ENCODE peak calls at places on chromosomes 6 and 20, in six cellular contexts. R is heart left ventricle, T is MM.1S, G is lower lobe of right lung, H is BJ, E is mammary epithelial cell. J is an unnamed sample.

GRCh38 chr6:136576821-136577220 is 26.6 kb upstream of the MAP7 start:
- DNase-seq in H (no peak), T (no peak), E (no peak), G (no peak), R (no peak), J (no peak)

GRCh38 chr6:40509163-40509562 is 78.0 kb downstream of the LRFN2 start:
- DNase-seq in T (no peak), G (no peak), H (no peak), R (no peak), E (no peak), J (no peak)

GRCh38 chr6:143878272-143878760 is 14.0 kb downstream of the ZC2HC1B start:
- DNase-seq in G (no peak), E (peak), H (no peak), R (no peak), T (no peak), J (no peak)

GRCh38 chr6:84156306-84156705 is 71.1 kb downstream of the CEP162 start:
- DNase-seq in H (peak), E (no peak), T (no peak), G (no peak), R (no peak), J (no peak)

GRCh38 chr6:150334790-150335783 is 33.7 kb upstream of the IYD start:
- DNase-seq in H (no peak), R (no peak), E (peak), T (peak), G (no peak), J (peak)

GRCh38 chr6:15089569-15090144 is 156.2 kb upstream of the JARID2 start:
- DNase-seq in R (no peak), E (no peak), T (no peak), G (peak), H (no peak), J (no peak)

GRCh38 chr6:40674170-40674569 is 87.0 kb upstream of the LRFN2 start:
- DNase-seq in R (no peak), H (no peak), T (no peak), G (no peak), E (no peak), J (no peak)

GRCh38 chr20:50513169-50514034 is 3.2 kb downstream of the PTPN1 start:
- DNase-seq in E (peak), G (no peak), T (no peak), R (no peak), H (no peak), J (no peak)

GRCh38 chr20:61556116-61556515 is 304.1 kb downstream of the CDH4 start:
- DNase-seq in E (peak), R (no peak), H (peak), G (no peak), T (no peak), J (no peak)

GRCh38 chr6:20841806-20842205 is 307.5 kb downstream of the CDKAL1 start:
- DNase-seq in H (no peak), R (no peak), E (no peak), T (no peak), G (no peak), J (no peak)

GRCh38 chr6:104855507-104855906 is 4.2 kb downstream of the HACE1 start:
- DNase-seq in H (peak), T (no peak), R (no peak), E (peak), G (no peak), J (peak)
- H3K4me3 ChIP-seq in H (no peak), T (no peak), R (no peak), E (no peak), G (no peak), J (no peak)

DNA sequence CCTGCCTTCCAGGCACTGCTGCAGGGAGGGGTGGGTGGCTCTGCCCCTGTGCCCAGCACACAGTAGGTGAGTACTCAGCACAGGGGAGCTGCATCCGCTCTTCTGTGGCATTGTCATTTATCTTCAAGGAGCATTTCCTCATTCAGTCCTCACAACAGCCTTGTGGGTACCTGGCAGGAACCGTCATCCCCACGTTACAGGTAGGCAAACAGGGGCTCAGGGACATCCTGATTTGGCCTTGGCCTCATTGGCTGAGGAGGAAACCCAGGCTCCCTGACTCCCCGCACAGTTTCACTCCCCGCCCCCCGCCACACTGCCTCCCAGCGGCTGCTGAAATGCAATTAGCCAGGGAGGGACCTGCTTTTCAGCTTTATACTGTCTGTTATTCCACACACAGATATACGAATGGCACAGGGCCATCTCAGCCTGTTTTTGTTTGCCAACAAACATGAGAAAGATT is 24.3 kb upstream of the PNPLA1 start:
- DNase-seq in G (no peak), E (no peak), R (no peak), H (no peak), T (no peak), J (no peak)
- TF ChIP-seq CTCF in G (no peak), E (no peak), R (no peak), H (no peak), T (no peak), J (no peak)

GRCh38 chr20:1323256-1323655 is 5.7 kb downstream of the SDCBP2 start:
- DNase-seq in E (no peak), R (no peak), H (no peak), T (no peak), G (no peak), J (no peak)
- H3K4me3 ChIP-seq in E (no peak), R (no peak), H (no peak), T (no peak), G (no peak), J (no peak)

GRCh38 chr6:135380793-135381192 is 116.7 kb downstream of the AHI1 start:
- DNase-seq in H (no peak), E (no peak), G (no peak), T (no peak), R (no peak), J (no peak)

GRCh38 chr6:135383297-135383696 is 114.2 kb downstream of the AHI1 start:
- DNase-seq in G (no peak), T (no peak), H (no peak), E (no peak), R (no peak), J (no peak)

GRCh38 chr6:135385299-135385698 is 112.2 kb downstream of the AHI1 start:
- DNase-seq in G (no peak), H (no peak), E (no peak), T (no peak), R (no peak), J (no peak)

GRCh38 chr6:135382182-135382628 is 115.3 kb downstream of the AHI1 start:
- DNase-seq in H (no peak), R (no peak), E (no peak), G (no peak), T (no peak), J (no peak)

DNA sequence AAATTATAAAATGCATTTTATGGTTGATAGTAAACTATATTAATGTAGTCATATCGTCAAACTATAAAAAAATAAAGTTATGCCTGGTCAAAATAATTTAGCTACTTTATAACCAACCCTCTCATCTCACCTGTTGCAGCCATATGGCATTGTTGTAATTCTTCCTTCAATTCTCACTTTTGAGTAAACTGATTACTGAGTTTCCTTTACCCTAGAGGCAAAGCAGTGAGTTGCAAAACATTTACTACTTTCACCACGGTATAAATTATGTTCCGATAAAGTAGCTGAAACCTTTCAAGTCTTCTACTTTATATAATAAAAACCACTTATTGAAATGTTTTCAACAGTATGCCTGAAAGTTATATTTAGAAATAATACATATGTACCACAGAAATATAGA is 113.8 kb downstream of the AHI1 start:
- DNase-seq in T (no peak), R (no peak), E (no peak), H (no peak), G (no peak), J (no peak)
- TF ChIP-seq CTCF in T (no peak), R (no peak), E (no peak), H (no peak), G (no peak), J (no peak)

DNA sequence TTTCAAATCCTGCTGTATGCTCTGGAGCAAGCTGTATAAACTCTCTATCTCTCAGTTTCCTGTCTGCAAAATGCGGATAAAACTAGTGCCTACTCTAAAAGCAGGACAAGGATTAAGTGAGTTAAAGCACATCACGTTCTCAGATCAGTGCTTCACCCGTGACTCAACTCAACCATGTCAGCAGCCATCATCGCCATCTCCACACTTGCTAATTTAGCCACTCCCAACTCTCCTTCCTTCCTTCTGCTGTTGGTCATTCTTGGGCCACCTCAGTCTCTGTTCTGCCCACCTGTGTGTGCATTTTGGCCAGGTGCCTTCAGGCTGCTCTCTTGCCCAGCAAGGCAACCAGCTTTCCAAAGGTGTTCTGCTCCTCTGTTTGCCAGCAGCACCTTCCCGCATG is 260.0 kb upstream of the CDYL start:
- DNase-seq in T (no peak), E (no peak), R (no peak), G (no peak), H (no peak), J (peak)
- H3K4me3 ChIP-seq in T (no peak), E (no peak), R (no peak), G (no peak), H (no peak), J (no peak)

GRCh38 chr6:128697392-128697689 is 176.9 kb upstream of the PTPRK start:
- DNase-seq in G (no peak), T (no peak), R (no peak), H (no peak), E (no peak), J (no peak)

GRCh38 chr6:128694303-128695009 is 174.1 kb upstream of the PTPRK start:
- DNase-seq in R (no peak), G (no peak), T (no peak), H (no peak), E (no peak), J (no peak)

GRCh38 chr6:128696651-128697391 is 176.4 kb upstream of the PTPRK start:
- DNase-seq in G (no peak), T (no peak), H (peak), R (no peak), E (peak), J (peak)
- TF ChIP-seq CTCF in G (no peak), T (no peak), H (no peak), R (no peak), E (no peak), J (no peak)

DNA sequence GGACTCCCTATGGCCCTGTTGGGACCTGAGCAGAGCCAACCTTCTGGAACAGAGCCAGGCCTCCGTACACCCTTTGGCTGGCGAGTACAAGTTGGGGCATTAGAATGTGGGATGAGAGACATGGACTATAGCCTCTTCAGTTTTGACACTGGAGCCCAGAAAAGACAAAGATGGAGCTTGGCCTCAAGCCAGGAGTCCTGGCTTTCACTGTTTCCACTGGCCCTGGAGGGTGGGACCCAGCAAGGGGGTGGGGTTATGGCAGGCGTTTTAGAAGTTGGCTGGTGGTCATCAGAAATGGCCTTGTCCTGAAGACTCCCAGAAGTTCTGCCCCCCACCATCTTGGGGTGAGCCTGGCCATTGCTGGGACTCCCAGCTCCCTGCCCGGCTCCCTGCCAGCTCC is 21.8 kb downstream of the ITPR3 start:
- DNase-seq in R (no peak), H (no peak), T (no peak), E (no peak), G (no peak), J (no peak)
- H3K4me3 ChIP-seq in R (no peak), H (no peak), T (no peak), E (no peak), G (no peak), J (no peak)